ENCODE peak calls at places on chromosomes 7 and 10, in five cellular contexts. J, W, N, G and E are unnamed samples.

GRCh38 chr10:33341638-33342037 is 7.2 kb upstream of the NRP1 start:
- DNase-seq in J (no peak), W (no peak), N (no peak), G (no peak), E (no peak)

GRCh38 chr7:94375167-94375566 is 19.5 kb upstream of the COL1A2 start:
- DNase-seq in J (peak; percentile 45), W (peak; percentile 89), N (no peak), G (no peak), E (peak; percentile 31)

GRCh38 chr10:103154464-103155299 is 38.4 kb downstream of the NT5C2 start:
- DNase-seq in J (peak; percentile 21), W (no peak), N (no peak), G (no peak), E (no peak)

GRCh38 chr10:22314852-22315251 is 1.3 kb upstream of the COMMD3 start:
- DNase-seq in J (no peak), W (no peak), N (no peak), G (no peak), E (no peak)

GRCh38 chr7:1709900-1710299 is 39.8 kb downstream of the ELFN1 start:
- DNase-seq in J (no peak), W (no peak), N (no peak), G (no peak), E (no peak)

GRCh38 chr7:131015131-131015954 is 281.3 kb upstream of the KLF14 start:
- DNase-seq in J (no peak), W (no peak), N (no peak), G (no peak), E (peak; percentile 30)

GRCh38 chr10:110880012-110880411 is 8.3 kb downstream of the PDCD4 start:
- DNase-seq in J (no peak), W (no peak), N (no peak), G (no peak), E (peak; percentile 33)

GRCh38 chr7:73451780-73452398 is 18.3 kb downstream of the FZD9 start:
- DNase-seq in J (peak; percentile 57), W (peak; percentile 70), N (no peak), G (no peak), E (no peak)

GRCh38 chr10:83961620-83962019 is 177.7 kb upstream of the GHITM start:
- DNase-seq in J (peak; percentile 54), W (no peak), N (no peak), G (no peak), E (no peak)

GRCh38 chr10:117455346-117455745 is 80.1 kb upstream of the PDZD8 start:
- DNase-seq in J (no peak), W (no peak), N (no peak), G (no peak), E (no peak)

GRCh38 chr7:148503900-148504487 is 86.6 kb upstream of the C7orf33 start:
- DNase-seq in J (peak; percentile 30), W (peak; percentile 42), N (no peak), G (no peak), E (no peak)

GRCh38 chr7:116492654-116493109 is 6.9 kb upstream of the CAV2 start:
- DNase-seq in J (no peak), W (no peak), N (no peak), G (no peak), E (no peak)

GRCh38 chr10:48431871-48432270 is 125.4 kb downstream of the MAPK8 start:
- DNase-seq in J (no peak), W (no peak), N (no peak), G (no peak), E (no peak)

GRCh38 chr10:48429309-48429708 is 122.8 kb downstream of the MAPK8 start:
- DNase-seq in J (peak; percentile 51), W (no peak), N (no peak), G (no peak), E (no peak)

GRCh38 chr10:48430402-48430993 is 124.0 kb downstream of the MAPK8 start:
- DNase-seq in J (no peak), W (no peak), N (no peak), G (no peak), E (no peak)

GRCh38 chr10:48428896-48429295 is 122.4 kb downstream of the MAPK8 start:
- DNase-seq in J (no peak), W (no peak), N (no peak), G (no peak), E (no peak)
- H3K36me3 ChIP-seq in J (peaks cover 3% of the 10 kb centered on the region), W (no peaks in the 10 kb centered on the region), N (peaks cover 3% of the 10 kb centered on the region), G (peaks cover 4% of the 10 kb centered on the region), E (no peaks in the 10 kb centered on the region)

GRCh38 chr10:31935678-31936077 is 7.0 kb upstream of the ARHGAP12 start:
- DNase-seq in J (no peak), W (no peak), N (no peak), G (no peak), E (no peak)
- H3K27ac ChIP-seq in J (no peak overlapping the region), W (no peak overlapping the region), N (no peak overlapping the region), G (no peak overlapping the region), E (no peak overlapping the region)

DNA sequence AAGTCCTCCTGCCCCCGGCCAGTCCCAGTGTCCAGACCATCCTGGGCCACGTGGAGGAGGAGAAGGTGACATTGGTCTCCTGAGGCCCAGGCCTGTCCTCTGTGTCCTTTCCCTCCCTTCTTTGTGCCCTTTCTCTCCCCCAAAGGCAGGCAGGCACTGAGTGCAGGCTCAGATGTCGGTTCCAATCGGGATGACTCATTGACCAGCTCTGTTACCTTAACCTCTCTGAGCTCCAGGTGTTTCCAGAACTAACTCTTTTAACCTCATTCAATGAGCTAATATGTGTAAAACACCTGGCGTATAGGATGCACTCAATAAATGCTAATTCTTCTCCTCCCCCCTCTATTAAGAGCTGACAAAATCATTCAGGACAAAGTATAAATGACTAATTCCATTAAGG is 25.7 kb downstream of the MACROH2A2 start:
- DNase-seq in J (no peak), W (no peak), N (no peak), G (no peak), E (no peak)
- H3K36me3 ChIP-seq in J (no peaks in the 10 kb centered on the region), W (no peaks in the 10 kb centered on the region), N (no peaks in the 10 kb centered on the region), G (no peaks in the 10 kb centered on the region), E (no peaks in the 10 kb centered on the region)

DNA sequence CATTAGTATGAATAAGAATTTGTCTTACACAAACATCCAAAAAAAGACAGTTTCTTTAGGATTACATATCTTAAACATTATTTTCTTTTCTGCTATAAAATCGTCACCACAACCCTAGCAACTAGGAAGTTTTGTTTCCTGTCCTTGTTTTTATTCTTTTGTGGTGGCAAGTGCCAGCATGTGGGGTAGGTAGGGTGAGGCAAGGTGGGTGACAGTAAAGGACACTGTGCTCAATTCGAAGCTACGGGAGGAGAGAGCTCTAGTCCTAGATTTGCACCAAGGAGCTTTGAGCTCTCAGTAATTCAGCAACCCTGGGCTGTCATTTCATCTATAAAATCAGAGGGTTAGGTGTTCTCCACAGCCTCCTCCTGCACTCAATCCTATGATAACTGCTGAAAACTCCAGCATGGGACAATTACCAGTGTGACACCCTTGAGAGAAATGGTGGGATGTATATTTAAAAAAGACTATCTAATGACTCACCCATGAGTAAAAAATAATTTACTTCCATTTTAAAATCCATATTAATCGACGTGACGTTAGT is 187.1 kb downstream of the FAM107B start:
- DNase-seq in J (no peak), W (no peak), N (no peak), G (no peak), E (no peak)
- H3K27ac ChIP-seq in J (no peak overlapping the region), W (peak overlapping the region; percentile 68), N (no peak overlapping the region), G (no peak overlapping the region), E (no peak overlapping the region)

GRCh38 chr7:100022621-100023020 is 7.2 kb downstream of the ZKSCAN1 start:
- DNase-seq in J (no peak), W (peak; percentile 52), N (no peak), G (no peak), E (no peak)

GRCh38 chr7:100019908-100020307 is 4.5 kb downstream of the ZKSCAN1 start:
- DNase-seq in J (no peak), W (no peak), N (no peak), G (no peak), E (peak; percentile 3)

GRCh38 chr7:100024020-100024619 is 8.7 kb downstream of the ZKSCAN1 start:
- DNase-seq in J (no peak), W (no peak), N (no peak), G (no peak), E (no peak)

GRCh38 chr7:100021297-100021696 is 5.9 kb downstream of the ZKSCAN1 start:
- DNase-seq in J (no peak), W (no peak), N (no peak), G (no peak), E (no peak)

DNA sequence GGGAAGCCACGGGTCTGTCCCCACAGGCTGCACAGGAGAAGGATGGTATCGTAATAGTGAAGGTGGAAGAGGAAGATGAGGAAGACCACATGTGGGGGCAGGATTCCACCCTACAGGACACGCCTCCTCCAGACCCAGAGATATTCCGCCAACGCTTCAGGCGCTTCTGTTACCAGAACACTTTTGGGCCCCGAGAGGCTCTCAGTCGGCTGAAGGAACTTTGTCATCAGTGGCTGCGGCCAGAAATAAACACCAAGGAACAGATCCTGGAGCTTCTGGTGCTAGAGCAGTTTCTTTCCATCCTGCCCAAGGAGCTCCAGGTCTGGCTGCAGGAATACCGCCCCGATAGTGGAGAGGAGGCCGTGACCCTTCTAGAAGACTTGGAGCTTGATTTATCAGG is 8.1 kb downstream of the ZKSCAN1 start:
- DNase-seq in J (no peak), W (no peak), N (no peak), G (no peak), E (no peak)
- H3K36me3 ChIP-seq in J (peaks cover 20% of the 10 kb centered on the region), W (no peaks in the 10 kb centered on the region), N (peaks cover 29% of the 10 kb centered on the region), G (peaks cover 12% of the 10 kb centered on the region), E (peaks cover 31% of the 10 kb centered on the region)

GRCh38 chr10:1188556-1189135 is 132.5 kb downstream of the WDR37 start:
- DNase-seq in J (no peak), W (no peak), N (no peak), G (no peak), E (no peak)
- H3K27ac ChIP-seq in J (no peak overlapping the region), W (no peak overlapping the region), N (peak overlapping the region; percentile 60), G (no peak overlapping the region), E (no peak overlapping the region)